ENCODE peak calls at places on chromosomes 5 and 9, in seven cellular contexts. R, S, L, X, K, E and Y are unnamed samples.

GRCh38 chr9:129613520-129614175 is 7.3 kb downstream of the C9orf50 start:
- DNase-seq in X (no peak), E (no peak), L (peak), K (no peak), S (no peak), R (no peak), Y (no peak)

GRCh38 chr5:173833200-173833599 is 54.9 kb upstream of the CPEB4 start:
- DNase-seq in X (no peak), L (no peak), E (no peak), S (no peak), R (peak), K (no peak), Y (no peak)

GRCh38 chr9:2567922-2568321 is 53.7 kb upstream of the VLDLR start:
- DNase-seq in E (no peak), K (no peak), S (no peak), L (no peak), R (peak), X (no peak), Y (no peak)

GRCh38 chr5:178540526-178540925 is 49.7 kb downstream of the COL23A1 start:
- DNase-seq in L (no peak), E (peak), R (no peak), S (no peak), X (no peak), K (no peak), Y (no peak)

GRCh38 chr9:134550584-134550983 is 91.0 kb upstream of the COL5A1 start:
- DNase-seq in R (no peak), X (no peak), K (peak), E (no peak), L (no peak), S (no peak), Y (no peak)

GRCh38 chr5:113199122-113199905 is 222.7 kb downstream of the DCP2 start:
- DNase-seq in X (peak), S (no peak), K (no peak), R (peak), E (peak), L (no peak), Y (no peak)

GRCh38 chr5:73282923-73283322 is 109.9 kb downstream of the TMEM174 start:
- DNase-seq in E (no peak), K (no peak), R (no peak), S (no peak), X (no peak), L (peak), Y (no peak)

GRCh38 chr9:91208837-91209236 is 152.9 kb downstream of the AUH start:
- DNase-seq in R (no peak), X (no peak), S (no peak), K (no peak), L (no peak), E (no peak), Y (no peak)

GRCh38 chr5:142512041-142512679 is 173.7 kb downstream of the FGF1 start:
- DNase-seq in X (peak), R (no peak), K (no peak), S (no peak), E (no peak), L (peak), Y (no peak)

GRCh38 chr5:142065273-142065672 is 43.3 kb upstream of the NDFIP1 start:
- DNase-seq in K (no peak), E (no peak), S (no peak), X (peak), L (peak), R (no peak), Y (no peak)

GRCh38 chr5:347712-348284 is 26.3 kb downstream of the AHRR start:
- DNase-seq in S (no peak), E (no peak), R (no peak), X (no peak), K (no peak), L (no peak), Y (no peak)

GRCh38 chr5:138878437-138879235 is 3.5 kb upstream of the LRRTM2 start:
- DNase-seq in R (no peak), S (no peak), K (no peak), L (no peak), E (no peak), X (no peak), Y (no peak)

GRCh38 chr9:117548556-117548955 is 133.7 kb upstream of the ASTN2 start:
- DNase-seq in S (no peak), K (no peak), X (no peak), E (no peak), R (no peak), L (no peak), Y (no peak)

GRCh38 chr5:33306758-33307157 is 134.0 kb upstream of the TARS1 start:
- DNase-seq in S (no peak), R (peak), K (no peak), X (peak), L (no peak), E (no peak), Y (no peak)

GRCh38 chr5:115583474-115583873 is 18.8 kb downstream of the TICAM2 start:
- DNase-seq in X (peak), E (no peak), R (peak), K (no peak), L (peak), S (no peak), Y (no peak)

GRCh38 chr9:135857843-135858242 is 49.5 kb downstream of the CAMSAP1 start:
- DNase-seq in E (no peak), K (no peak), R (no peak), X (no peak), S (no peak), L (no peak), Y (no peak)

GRCh38 chr9:105901514-105902109 is 207.3 kb downstream of the TMEM38B start:
- DNase-seq in K (no peak), S (peak), E (peak), X (peak), R (no peak), L (no peak), Y (no peak)

GRCh38 chr5:135287551-135287950 is 111.5 kb downstream of the MACROH2A1 start:
- DNase-seq in L (no peak), S (no peak), X (no peak), K (no peak), E (no peak), R (no peak), Y (no peak)

GRCh38 chr5:155728146-155728856 is 598.7 kb upstream of the SGCD start:
- DNase-seq in K (peak), R (no peak), L (peak), S (peak), E (peak), X (peak), Y (no peak)

GRCh38 chr5:164475339-164475977 is 970.0 kb downstream of the MAT2B start:
- DNase-seq in K (no peak), L (no peak), E (peak), R (peak), S (peak), X (peak), Y (no peak)

GRCh38 chr5:150209020-150209635 is 19.3 kb downstream of the SLC6A7 start:
- DNase-seq in K (peak), R (no peak), S (peak), X (peak), E (no peak), L (peak), Y (no peak)

GRCh38 chr5:51345106-51345505 is 38.1 kb upstream of the ISL1 start:
- DNase-seq in L (no peak), K (no peak), X (peak), E (no peak), R (peak), S (no peak), Y (no peak)

GRCh38 chr5:35129921-35130485 is 82.3 kb upstream of the AGXT2 start:
- DNase-seq in X (peak), L (peak), S (peak), R (no peak), K (no peak), E (no peak), Y (no peak)

GRCh38 chr9:129520082-129520481 is 100.8 kb downstream of the C9orf50 start:
- DNase-seq in K (no peak), R (no peak), E (no peak), X (no peak), S (no peak), L (no peak), Y (no peak)

GRCh38 chr9:119284118-119284517 is 85.1 kb downstream of the BRINP1 start:
- DNase-seq in S (no peak), K (no peak), R (no peak), X (no peak), L (no peak), E (peak), Y (no peak)

GRCh38 chr5:36147681-36148080 is 4.0 kb downstream of the LMBRD2 start:
- DNase-seq in S (no peak), R (peak), K (no peak), E (no peak), X (no peak), L (no peak), Y (no peak)

GRCh38 chr5:124704594-124705284 is 41.7 kb downstream of the ZNF608 start:
- DNase-seq in X (no peak), R (no peak), L (no peak), K (no peak), E (no peak), S (no peak), Y (peak)
- H3K4me3 ChIP-seq in X (no peak), R (no peak), L (no peak), K (no peak), E (no peak), S (no peak), Y (no peak)

DNA sequence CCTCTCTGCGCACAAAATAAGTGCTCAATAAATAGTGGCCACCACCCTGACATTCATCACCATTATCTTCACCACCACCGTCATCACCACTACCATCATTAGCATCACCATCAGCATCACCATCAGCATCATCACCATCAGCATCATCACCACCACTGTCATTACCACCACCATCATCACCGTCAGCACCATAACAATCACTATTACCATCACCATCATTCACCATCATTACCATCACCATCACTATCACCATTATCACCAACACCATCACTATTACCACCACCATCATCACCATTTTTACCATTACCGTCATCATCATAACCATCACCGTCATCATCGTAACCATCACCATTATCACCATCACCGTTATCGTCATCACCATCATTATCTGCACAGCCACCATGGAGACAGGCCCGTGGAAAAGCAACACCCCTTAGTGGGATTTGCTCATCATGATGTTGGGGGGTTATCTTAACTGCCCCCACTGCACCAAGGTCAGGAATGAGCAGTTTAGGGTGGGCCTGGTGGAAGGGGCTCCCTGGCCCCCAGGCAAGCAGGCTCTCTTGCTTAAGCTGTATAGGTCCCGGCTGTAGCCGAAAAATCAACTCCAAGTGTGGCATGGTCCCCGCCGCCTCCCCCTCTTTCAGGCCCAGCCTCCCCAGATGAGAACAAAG is 18.1 kb downstream of the AKNA start:
- DNase-seq in E (no peak), S (no peak), R (no peak), X (no peak), K (no peak), L (no peak), Y (no peak)
- H3K4me3 ChIP-seq in E (no peak), S (no peak), R (no peak), X (no peak), K (no peak), L (no peak), Y (no peak)

DNA sequence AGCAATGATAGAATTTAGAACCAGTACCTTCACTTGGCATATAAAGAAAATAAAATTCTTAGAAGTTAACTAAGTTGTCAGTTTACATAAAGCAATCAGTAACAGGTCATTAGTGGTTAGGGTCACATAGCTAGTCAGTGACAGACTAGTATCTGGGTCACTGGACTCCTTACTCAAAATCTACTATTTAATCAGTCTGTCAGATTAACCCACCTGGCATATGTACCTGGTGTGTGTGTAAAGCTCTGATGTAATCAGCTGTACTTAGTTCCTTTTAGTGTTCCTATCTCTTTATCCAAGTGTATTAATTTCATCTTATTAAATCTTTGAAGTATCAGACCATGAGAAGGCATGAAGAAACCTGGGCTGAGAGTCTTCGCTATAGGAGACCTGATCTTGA is 7.3 kb downstream of the CEP78 start:
- DNase-seq in E (no peak), K (no peak), S (no peak), L (no peak), R (no peak), X (no peak), Y (no peak)
- H3K4me3 ChIP-seq in E (no peak), K (no peak), S (no peak), L (no peak), R (no peak), X (no peak), Y (no peak)

DNA sequence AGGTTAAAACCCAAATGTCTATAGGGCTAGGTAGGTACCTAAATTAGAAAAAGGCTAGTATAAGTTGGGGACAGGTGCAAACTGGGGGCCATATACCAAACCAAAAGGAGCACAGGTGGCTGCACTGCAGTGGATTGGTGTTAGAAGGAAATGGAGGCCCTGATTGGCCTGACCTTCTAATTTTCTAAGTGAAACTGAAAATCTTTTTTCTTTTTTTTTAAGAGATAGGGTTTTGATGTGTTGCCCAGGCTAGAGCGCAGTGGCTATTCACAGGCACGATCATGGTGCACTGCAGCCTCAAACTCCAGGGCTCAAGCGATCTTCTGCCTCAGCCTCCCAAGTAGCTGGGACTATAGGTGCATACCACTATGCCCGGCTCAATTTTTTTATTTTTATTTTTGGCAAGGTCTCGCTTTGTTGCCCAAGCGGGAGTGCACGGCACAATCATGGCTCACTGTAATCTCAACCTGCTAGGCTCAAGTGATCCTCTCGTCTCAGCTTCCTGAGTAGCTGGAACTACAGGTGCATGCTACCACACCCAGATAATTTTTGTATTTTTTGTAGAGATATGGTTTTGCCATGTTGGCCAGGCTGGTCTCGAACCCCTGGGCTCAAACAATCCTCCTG is 9.8 kb upstream of the CCDC69 start:
- DNase-seq in S (no peak), E (no peak), L (no peak), R (no peak), K (no peak), X (no peak), Y (no peak)
- H3K4me3 ChIP-seq in S (no peak), E (no peak), L (no peak), R (no peak), K (no peak), X (no peak), Y (peak)

GRCh38 chr5:101370240-101370639 is 467.2 kb upstream of the ST8SIA4 start:
- DNase-seq in X (no peak), R (no peak), K (no peak), S (no peak), L (no peak), E (no peak), Y (no peak)
- H3K4me3 ChIP-seq in X (peak), R (no peak), K (no peak), S (no peak), L (no peak), E (no peak), Y (no peak)

DNA sequence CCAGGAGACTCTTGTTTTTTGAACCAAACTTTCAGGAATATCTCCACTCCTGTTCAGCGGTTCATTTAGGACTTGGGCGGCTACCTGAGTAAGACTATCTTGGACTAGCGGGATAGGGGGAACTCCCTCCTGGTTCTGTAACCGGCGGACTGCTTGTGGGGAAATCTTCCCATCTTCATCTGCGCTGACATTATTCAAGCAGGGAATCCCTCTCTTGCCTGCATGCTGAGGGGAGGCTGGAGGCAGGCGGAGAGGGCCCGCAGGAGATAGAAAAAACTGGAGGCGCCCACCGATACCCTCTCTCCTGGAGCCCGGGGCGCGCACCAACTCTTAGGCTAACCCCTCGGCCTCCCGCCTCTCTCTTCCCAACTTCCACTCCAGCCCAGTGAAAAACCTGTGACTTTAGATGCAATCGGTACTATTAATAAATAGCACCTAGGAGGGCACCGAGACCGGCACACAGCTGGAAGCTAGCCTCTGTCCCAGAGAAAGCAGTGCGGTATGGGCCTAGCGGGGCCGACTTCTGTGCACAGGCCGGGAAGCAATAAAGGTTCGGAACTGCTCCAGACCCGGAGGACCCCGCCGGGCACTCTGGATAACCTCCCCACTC is 1.7 kb downstream of the EFNA5 start:
- DNase-seq in K (no peak), E (peak), X (peak), R (peak), L (no peak), S (no peak), Y (no peak)
- H3K4me3 ChIP-seq in K (peak), E (peak), X (peak), R (peak), L (no peak), S (peak), Y (peak)

GRCh38 chr5:110056580-110057114 is 366.9 kb downstream of the MAN2A1 start:
- DNase-seq in E (no peak), S (no peak), R (no peak), L (no peak), K (no peak), X (no peak), Y (no peak)
- H3K4me3 ChIP-seq in E (no peak), S (no peak), R (no peak), L (no peak), K (no peak), X (no peak), Y (no peak)

GRCh38 chr9:89400398-89401116 is 82.3 kb downstream of the SECISBP2 start:
- DNase-seq in E (no peak), S (no peak), K (no peak), X (no peak), L (no peak), R (no peak), Y (peak)
- H3K4me3 ChIP-seq in E (no peak), S (no peak), K (no peak), X (no peak), L (no peak), R (no peak), Y (no peak)